ENCODE peak calls at places on chromosomes 4 and X, in five cellular contexts. N, R, Y, V and S are unnamed samples.

GRCh38 chr4:78784255-78784654 is 8.1 kb downstream of the BMP2K start:
- DNase-seq in N (no peak), R (no peak), Y (no peak), V (no peak), S (no peak)

GRCh38 chr4:185534534-185534849 is 815 bp downstream of the PDLIM3 start:
- DNase-seq in N (no peak), R (no peak), Y (no peak), V (no peak), S (no peak)

GRCh38 chrX:77795124-77795523 is 9.1 kb upstream of the ATRX start:
- DNase-seq in N (no peak), R (no peak), Y (no peak), V (no peak), S (no peak)

GRCh38 chr4:78768447-78769177 is 7.5 kb upstream of the BMP2K start:
- DNase-seq in N (no peak), R (no peak), Y (no peak), V (no peak), S (no peak)

GRCh38 chr4:184534511-184535391 is 60.4 kb upstream of the IRF2 start:
- DNase-seq in N (peak; percentile 55), R (no peak), Y (no peak), V (no peak), S (peak; percentile 86)

GRCh38 chrX:26445288-26445687 is 229.3 kb downstream of the MAGEB5 start:
- DNase-seq in N (no peak), R (no peak), Y (no peak), V (no peak), S (no peak)

GRCh38 chr4:56757270-56757746 is 64.2 kb downstream of the SPINK2 start:
- DNase-seq in N (no peak), R (peak; percentile 50), Y (peak; percentile 34), V (no peak), S (no peak)

GRCh38 chr4:177573487-177573886 is 131.2 kb upstream of the AGA start:
- DNase-seq in N (no peak), R (no peak), Y (peak; percentile 65), V (no peak), S (no peak)

GRCh38 chrX:12447448-12448154 is 309.3 kb downstream of the FRMPD4 start:
- DNase-seq in N (no peak), R (no peak), Y (no peak), V (no peak), S (no peak)

GRCh38 chr4:151670843-151671242 is 90.0 kb downstream of the GATB start:
- DNase-seq in N (no peak), R (no peak), Y (no peak), V (no peak), S (no peak)